ENCODE peak calls at places on chromosomes 3 and 15, in four cellular contexts. One of them, this sample, is unnamed.

GRCh38 chr3:39255503-39256325 is 24.1 kb downstream of the CX3CR1 start:
- DNase-seq in epithelial cell of esophagus: peak
- DNase-seq in heart left ventricle: peak
- DNase-seq in GM10248: peak
- DNase-seq in this sample: no peak

GRCh38 chr15:29134641-29135071 is 135.0 kb downstream of the NSMCE3 start:
- DNase-seq in epithelial cell of esophagus: no peak
- DNase-seq in heart left ventricle: no peak
- DNase-seq in GM10248: no peak
- DNase-seq in this sample: no peak

GRCh38 chr3:81550415-81550814 is 211.0 kb downstream of the GBE1 start:
- DNase-seq in epithelial cell of esophagus: peak
- DNase-seq in heart left ventricle: no peak
- DNase-seq in GM10248: no peak
- DNase-seq in this sample: no peak

GRCh38 chr3:128385080-128385832 is 81.4 kb downstream of the DNAJB8 start:
- DNase-seq in epithelial cell of esophagus: no peak
- DNase-seq in heart left ventricle: peak
- DNase-seq in GM10248: no peak
- DNase-seq in this sample: no peak

GRCh38 chr15:68997930-68998777 is 16.3 kb upstream of the NOX5 start:
- DNase-seq in epithelial cell of esophagus: no peak
- DNase-seq in heart left ventricle: no peak
- DNase-seq in GM10248: no peak
- DNase-seq in this sample: no peak

GRCh38 chr3:56916697-56917336 is 115.1 kb upstream of the ARHGEF3 start:
- DNase-seq in epithelial cell of esophagus: no peak
- DNase-seq in heart left ventricle: no peak
- DNase-seq in GM10248: no peak
- DNase-seq in this sample: no peak

GRCh38 chr15:58269455-58270414 is 131.6 kb downstream of the AQP9 start:
- DNase-seq in epithelial cell of esophagus: peak
- DNase-seq in heart left ventricle: no peak
- DNase-seq in GM10248: peak
- DNase-seq in this sample: peak

GRCh38 chr3:32577174-32577573 is 6.5 kb upstream of the DYNC1LI1 start:
- DNase-seq in epithelial cell of esophagus: no peak
- DNase-seq in heart left ventricle: no peak
- DNase-seq in GM10248: no peak
- DNase-seq in this sample: no peak

GRCh38 chr15:64930778-64931240 is 19.1 kb downstream of the ANKDD1A start:
- DNase-seq in epithelial cell of esophagus: no peak
- DNase-seq in heart left ventricle: no peak
- DNase-seq in GM10248: no peak
- DNase-seq in this sample: no peak

GRCh38 chr3:89380006-89380405 is 272.6 kb downstream of the EPHA3 start:
- DNase-seq in epithelial cell of esophagus: peak
- DNase-seq in heart left ventricle: no peak
- DNase-seq in GM10248: no peak
- DNase-seq in this sample: no peak

GRCh38 chr3:128768471-128768870 is 42.5 kb downstream of the RAB7A start:
- DNase-seq in epithelial cell of esophagus: no peak
- DNase-seq in heart left ventricle: no peak
- DNase-seq in GM10248: no peak
- DNase-seq in this sample: no peak

GRCh38 chr3:78880588-78881461 is 887.0 kb downstream of the ROBO1 start:
- DNase-seq in epithelial cell of esophagus: no peak
- DNase-seq in heart left ventricle: no peak
- DNase-seq in GM10248: no peak
- DNase-seq in this sample: no peak

GRCh38 chr3:31166249-31166885 is 271.9 kb upstream of the GADL1 start:
- DNase-seq in epithelial cell of esophagus: peak
- DNase-seq in heart left ventricle: no peak
- DNase-seq in GM10248: no peak
- DNase-seq in this sample: no peak

GRCh38 chr15:70474682-70475438 is 288.5 kb downstream of the UACA start:
- DNase-seq in epithelial cell of esophagus: peak
- DNase-seq in heart left ventricle: peak
- DNase-seq in GM10248: no peak
- DNase-seq in this sample: no peak

GRCh38 chr3:195438371-195438770 is 4.4 kb downstream of the ACAP2 start:
- DNase-seq in epithelial cell of esophagus: peak
- DNase-seq in heart left ventricle: no peak
- DNase-seq in GM10248: no peak
- DNase-seq in this sample: no peak

GRCh38 chr3:51715231-51716058 is 8.6 kb downstream of the GRM2 start:
- DNase-seq in epithelial cell of esophagus: no peak
- DNase-seq in heart left ventricle: no peak
- DNase-seq in GM10248: peak
- DNase-seq in this sample: peak

GRCh38 chr15:54619180-54619579 is 577.6 kb downstream of the RSL24D1 start:
- DNase-seq in epithelial cell of esophagus: no peak
- DNase-seq in heart left ventricle: no peak
- DNase-seq in GM10248: no peak
- DNase-seq in this sample: no peak

GRCh38 chr3:11690863-11691833 is 47.4 kb upstream of the VGLL4 start:
- DNase-seq in epithelial cell of esophagus: peak
- DNase-seq in heart left ventricle: no peak
- DNase-seq in GM10248: no peak
- DNase-seq in this sample: no peak

GRCh38 chr3:142828703-142829304 is 60.1 kb downstream of the PCOLCE2 start:
- DNase-seq in epithelial cell of esophagus: peak
- DNase-seq in heart left ventricle: peak
- DNase-seq in GM10248: peak
- DNase-seq in this sample: peak

GRCh38 chr3:196216081-196216564 is at the start of gene SLC51A:
- DNase-seq in epithelial cell of esophagus: no peak
- DNase-seq in heart left ventricle: no peak
- DNase-seq in GM10248: no peak
- DNase-seq in this sample: peak

GRCh38 chr3:123843668-123844067 is 40.5 kb downstream of the MYLK start:
- DNase-seq in epithelial cell of esophagus: no peak
- DNase-seq in heart left ventricle: no peak
- DNase-seq in GM10248: no peak
- DNase-seq in this sample: no peak

GRCh38 chr3:193096076-193096475 is 144.9 kb upstream of the PLAAT1 start:
- DNase-seq in epithelial cell of esophagus: no peak
- DNase-seq in heart left ventricle: no peak
- DNase-seq in GM10248: no peak
- DNase-seq in this sample: no peak

GRCh38 chr3:36707623-36708409 is 56.5 kb downstream of the DCLK3 start:
- DNase-seq in epithelial cell of esophagus: peak
- DNase-seq in heart left ventricle: no peak
- DNase-seq in GM10248: no peak
- DNase-seq in this sample: no peak

GRCh38 chr3:134752761-134753461 is 42.1 kb upstream of the EPHB1 start:
- DNase-seq in epithelial cell of esophagus: no peak
- DNase-seq in heart left ventricle: peak
- DNase-seq in GM10248: no peak
- DNase-seq in this sample: no peak

GRCh38 chr3:134755821-134756220 is 39.2 kb upstream of the EPHB1 start:
- DNase-seq in epithelial cell of esophagus: no peak
- DNase-seq in heart left ventricle: no peak
- DNase-seq in GM10248: no peak
- DNase-seq in this sample: no peak

GRCh38 chr3:134754768-134755559 is 40.1 kb upstream of the EPHB1 start:
- DNase-seq in epithelial cell of esophagus: peak
- DNase-seq in heart left ventricle: peak
- DNase-seq in GM10248: peak
- DNase-seq in this sample: peak

GRCh38 chr3:134751831-134752230 is 43.2 kb upstream of the EPHB1 start:
- DNase-seq in epithelial cell of esophagus: no peak
- DNase-seq in heart left ventricle: no peak
- DNase-seq in GM10248: no peak
- DNase-seq in this sample: no peak

GRCh38 chr3:134753999-134754742 is 40.9 kb upstream of the EPHB1 start:
- DNase-seq in epithelial cell of esophagus: no peak
- DNase-seq in heart left ventricle: peak
- DNase-seq in GM10248: no peak
- DNase-seq in this sample: no peak
- TF ChIP-seq CTCF in epithelial cell of esophagus: no peak
- TF ChIP-seq CTCF in heart left ventricle: no peak
- TF ChIP-seq CTCF in GM10248: no peak
- TF ChIP-seq CTCF in this sample: no peak

DNA sequence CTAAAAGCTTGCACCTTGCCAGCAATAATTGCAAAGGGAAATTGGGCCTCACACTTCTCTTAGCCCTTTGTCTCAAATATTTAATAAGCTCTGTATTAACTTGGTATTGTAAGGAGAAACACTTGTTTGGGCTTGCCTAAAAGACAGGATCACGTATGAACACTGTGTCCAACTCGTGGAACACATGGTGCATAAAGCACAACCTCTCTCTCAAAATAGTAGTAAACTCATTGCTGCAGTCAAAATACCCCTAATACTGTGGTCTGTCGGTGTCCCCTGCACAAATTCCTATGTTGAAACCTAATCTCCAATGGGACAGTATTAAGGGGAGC is 400 bp upstream of the TMF1 start:
- DNase-seq in epithelial cell of esophagus: no peak
- DNase-seq in heart left ventricle: no peak
- DNase-seq in GM10248: no peak
- DNase-seq in this sample: no peak
- TF ChIP-seq CTCF in epithelial cell of esophagus: no peak
- TF ChIP-seq CTCF in heart left ventricle: no peak
- TF ChIP-seq CTCF in GM10248: no peak
- TF ChIP-seq CTCF in this sample: no peak

DNA sequence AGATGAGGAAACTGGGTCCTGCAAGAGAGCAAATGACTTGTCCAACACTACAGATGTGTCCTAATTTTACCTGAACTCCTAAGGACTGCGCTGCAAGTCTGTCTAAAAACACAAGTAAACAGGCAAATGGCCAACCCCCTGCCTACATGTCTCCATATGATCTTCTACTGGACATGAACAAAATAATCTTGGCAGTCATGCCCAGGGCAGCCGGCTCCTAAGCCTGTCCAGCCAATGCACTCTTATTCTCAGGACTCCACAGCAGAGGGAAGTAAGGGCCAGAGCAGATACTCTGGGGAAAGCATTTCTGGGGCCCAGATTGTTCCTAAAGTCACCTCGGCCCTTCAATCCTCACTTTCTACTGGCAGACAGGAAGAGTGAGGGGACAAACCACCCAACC is 10.3 kb downstream of the COLQ start:
- DNase-seq in epithelial cell of esophagus: no peak
- DNase-seq in heart left ventricle: no peak
- DNase-seq in GM10248: no peak
- DNase-seq in this sample: no peak
- TF ChIP-seq CTCF in epithelial cell of esophagus: no peak
- TF ChIP-seq CTCF in heart left ventricle: no peak
- TF ChIP-seq CTCF in GM10248: no peak
- TF ChIP-seq CTCF in this sample: no peak

GRCh38 chr3:106824856-106825255 is 552.4 kb upstream of the CCDC54 start:
- DNase-seq in epithelial cell of esophagus: peak
- DNase-seq in heart left ventricle: peak
- DNase-seq in GM10248: no peak
- DNase-seq in this sample: no peak
- TF ChIP-seq CTCF in epithelial cell of esophagus: peak
- TF ChIP-seq CTCF in heart left ventricle: no peak
- TF ChIP-seq CTCF in GM10248: peak
- TF ChIP-seq CTCF in this sample: no peak

DNA sequence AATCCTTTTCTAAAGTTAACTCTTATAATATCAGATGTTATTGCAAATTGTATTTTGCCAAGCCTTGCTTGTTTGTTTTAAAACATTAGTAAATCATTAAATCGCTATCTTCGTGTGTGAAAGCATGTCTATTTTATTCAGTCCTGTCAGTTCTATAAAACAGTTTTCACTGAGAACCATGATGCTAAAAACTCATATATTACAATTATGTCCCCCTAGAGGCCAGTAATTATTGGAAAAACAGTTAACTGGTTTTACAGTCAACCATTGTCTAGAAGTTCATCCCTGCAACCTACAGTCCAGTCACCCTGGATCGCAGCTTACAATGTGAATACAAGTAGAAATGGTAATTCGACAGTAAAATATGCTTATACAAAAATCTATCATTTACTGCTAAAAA is 311.5 kb upstream of the ROBO2 start:
- DNase-seq in epithelial cell of esophagus: no peak
- DNase-seq in heart left ventricle: no peak
- DNase-seq in GM10248: no peak
- DNase-seq in this sample: no peak
- TF ChIP-seq CTCF in epithelial cell of esophagus: no peak
- TF ChIP-seq CTCF in heart left ventricle: no peak
- TF ChIP-seq CTCF in GM10248: no peak
- TF ChIP-seq CTCF in this sample: no peak

GRCh38 chr3:70120360-70120966 is 120.9 kb downstream of the SAMMSON start:
- DNase-seq in epithelial cell of esophagus: peak
- DNase-seq in heart left ventricle: peak
- DNase-seq in GM10248: peak
- DNase-seq in this sample: peak
- TF ChIP-seq CTCF in epithelial cell of esophagus: peak
- TF ChIP-seq CTCF in heart left ventricle: peak
- TF ChIP-seq CTCF in GM10248: peak
- TF ChIP-seq CTCF in this sample: peak

DNA sequence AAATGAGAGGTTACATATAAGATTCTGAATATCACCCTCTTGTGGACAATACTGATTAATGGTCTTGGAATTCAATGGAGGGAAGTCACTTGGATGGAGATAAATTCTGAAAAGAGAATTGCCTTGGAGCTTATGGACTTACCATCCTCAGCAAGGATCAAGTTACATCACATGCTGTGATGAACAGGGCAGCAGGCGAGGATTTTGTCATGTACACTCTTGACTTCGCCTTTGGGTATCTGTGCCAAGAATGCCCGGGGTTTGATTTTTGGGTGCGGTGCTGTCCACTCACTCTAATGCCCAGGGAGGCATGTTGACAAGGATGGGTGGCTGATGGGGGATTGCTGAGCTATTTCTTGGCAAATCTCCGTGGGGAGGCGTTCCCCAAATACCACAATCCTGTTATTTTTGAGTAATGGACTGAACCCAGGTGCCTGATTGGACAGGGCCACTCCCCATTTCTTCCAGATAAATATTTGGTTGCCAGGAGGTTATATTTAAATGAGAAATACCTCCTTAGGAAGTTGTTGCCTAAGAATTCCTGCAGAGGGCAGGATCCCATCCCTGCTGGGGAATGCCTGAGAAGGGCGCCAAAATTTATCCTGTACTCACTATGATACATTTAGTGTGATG is 96.3 kb downstream of the TPRG1 start:
- DNase-seq in epithelial cell of esophagus: peak
- DNase-seq in heart left ventricle: no peak
- DNase-seq in GM10248: no peak
- DNase-seq in this sample: no peak
- TF ChIP-seq CTCF in epithelial cell of esophagus: peak
- TF ChIP-seq CTCF in heart left ventricle: no peak
- TF ChIP-seq CTCF in GM10248: no peak
- TF ChIP-seq CTCF in this sample: no peak